ENCODE peak calls at places on chromosomes 11 and 22, in six cellular contexts. H is K562, C is HepG2, W is GM12878, K is upper lobe of left lung, J is A549. G is an unnamed sample.

GRCh38 chr11:95262994-95263764 is 32.2 kb upstream of the SESN3 start:
- ATAC-seq in H (no peak), C (no peak), W (peak; percentile 21), K (no peak), J (no peak), G (no peak)

GRCh38 chr11:106246495-106246894 is 169.0 kb downstream of the AASDHPPT start:
- ATAC-seq in H (no peak), C (no peak), W (no peak), K (no peak), J (no peak), G (no peak)

GRCh38 chr11:74397531-74398243 is 546 bp downstream of the PGM2L1 start:
- ATAC-seq in H (peak; percentile 57), C (peak; percentile 67), W (peak; percentile 44), K (peak; percentile 56), J (peak; percentile 77), G (no peak)

GRCh38 chr11:66670816-66671215 is 6.9 kb downstream of the RBM4B start:
- ATAC-seq in H (peak; percentile 10), C (no peak), W (no peak), K (no peak), J (no peak), G (no peak)

GRCh38 chr11:63589000-63589399 is 25.2 kb downstream of the PLAAT3 start:
- ATAC-seq in H (no peak), C (no peak), W (no peak), K (no peak), J (no peak), G (no peak)

GRCh38 chr11:13761250-13761649 is 92.8 kb downstream of the FAR1 start:
- ATAC-seq in H (no peak), C (no peak), W (no peak), K (no peak), J (no peak), G (no peak)

GRCh38 chr11:134686418-134686817 is 274.4 kb upstream of the B3GAT1 start:
- ATAC-seq in H (no peak), C (no peak), W (no peak), K (no peak), J (no peak), G (no peak)

GRCh38 chr22:39819429-39819828 is 74.1 kb downstream of the ENTHD1 start:
- ATAC-seq in H (no peak), C (no peak), W (peak; percentile 66), K (no peak), J (no peak), G (no peak)

GRCh38 chr22:24975813-24976341 is 23.4 kb downstream of the KIAA1671 start:
- ATAC-seq in H (no peak), C (no peak), W (no peak), K (no peak), J (no peak), G (peak; percentile 65)

GRCh38 chr11:64583296-64584262 is 7.4 kb upstream of the SLC22A12 start:
- ATAC-seq in H (peak; percentile 86), C (peak; percentile 25), W (no peak), K (no peak), J (peak; percentile 27), G (no peak)

GRCh38 chr11:111788464-111788863 is 22.3 kb upstream of the PPP2R1B start:
- ATAC-seq in H (no peak), C (no peak), W (no peak), K (no peak), J (no peak), G (no peak)

GRCh38 chr11:112511271-112511670 is 250.6 kb upstream of the PLET1 start:
- ATAC-seq in H (no peak), C (no peak), W (no peak), K (no peak), J (no peak), G (no peak)

GRCh38 chr22:37485006-37485713 is 1.0 kb downstream of the MFNG start:
- ATAC-seq in H (no peak), C (no peak), W (peak; percentile 60), K (peak; percentile 41), J (no peak), G (no peak)

GRCh38 chr22:28346308-28346707 is 333.3 kb downstream of the TTC28 start:
- ATAC-seq in H (no peak), C (no peak), W (no peak), K (no peak), J (no peak), G (no peak)

GRCh38 chr11:128929468-128929867 is 13.2 kb downstream of the TP53AIP1 start:
- ATAC-seq in H (no peak), C (no peak), W (peak; percentile 62), K (no peak), J (no peak), G (no peak)

GRCh38 chr11:12745787-12746186 is 71.6 kb downstream of the TEAD1 start:
- ATAC-seq in H (no peak), C (no peak), W (no peak), K (no peak), J (no peak), G (no peak)

GRCh38 chr11:29527391-29527936 is 489.4 kb downstream of the KCNA4 start:
- ATAC-seq in H (no peak), C (peak; percentile 73), W (peak; percentile 97), K (peak; percentile 49), J (peak; percentile 93), G (no peak)

GRCh38 chr11:117328414-117329010 is 858 bp downstream of the CEP164 start:
- ATAC-seq in H (peak; percentile 69), C (peak; percentile 64), W (peak; percentile 39), K (peak; percentile 56), J (peak; percentile 30), G (peak; percentile 48)

GRCh38 chr22:22935056-22935545 is 47.5 kb downstream of the IGLL5 start:
- ATAC-seq in H (peak; percentile 1), C (no peak), W (peak; percentile 46), K (no peak), J (no peak), G (no peak)

GRCh38 chr22:38309614-38310517 is 7.4 kb downstream of the CSNK1E start:
- ATAC-seq in H (no peak), C (peak; percentile 89), W (no peak), K (no peak), J (no peak), G (peak; percentile 46)

GRCh38 chr11:8913961-8914660 is 3.1 kb downstream of the AKIP1 start:
- ATAC-seq in H (peak; percentile 16), C (no peak), W (peak; percentile 50), K (no peak), J (no peak), G (no peak)

GRCh38 chr22:38016182-38017078 is 32.1 kb upstream of the SOX10 start:
- ATAC-seq in H (peak; percentile 41), C (no peak), W (no peak), K (no peak), J (no peak), G (no peak)

GRCh38 chr11:17695454-17696441 is 23.6 kb upstream of the MYOD1 start:
- ATAC-seq in H (peak; percentile 24), C (no peak), W (no peak), K (no peak), J (no peak), G (no peak)

GRCh38 chr11:128896356-128896755 is 5.2 kb downstream of the KCNJ5 start:
- ATAC-seq in H (no peak), C (no peak), W (no peak), K (no peak), J (no peak), G (no peak)

GRCh38 chr11:111797145-111797581 is 31.0 kb upstream of the PPP2R1B start:
- ATAC-seq in H (peak; percentile 80), C (no peak), W (peak; percentile 78), K (no peak), J (no peak), G (no peak)

GRCh38 chr11:134864233-134864967 is 452.4 kb upstream of the B3GAT1 start:
- ATAC-seq in H (no peak), C (no peak), W (no peak), K (peak; percentile 7), J (no peak), G (no peak)

GRCh38 chr22:44811141-44811540 is 58.8 kb downstream of the ARHGAP8 start:
- ATAC-seq in H (no peak), C (no peak), W (no peak), K (no peak), J (no peak), G (no peak)

GRCh38 chr11:92941676-92942571 is 27.5 kb upstream of the MTNR1B start:
- ATAC-seq in H (peak; percentile 70), C (peak; percentile 72), W (peak; percentile 80), K (no peak), J (no peak), G (no peak)

GRCh38 chr11:46553746-46554204 is 40.0 kb downstream of the AMBRA1 start:
- ATAC-seq in H (peak; percentile 5), C (peak; percentile 18), W (peak; percentile 17), K (peak; percentile 16), J (peak; percentile 66), G (peak; percentile 26)

GRCh38 chr22:49903322-49904039 is 14.8 kb downstream of the ALG12 start:
- ATAC-seq in H (no peak), C (no peak), W (no peak), K (peak; percentile 24), J (no peak), G (no peak)

DNA sequence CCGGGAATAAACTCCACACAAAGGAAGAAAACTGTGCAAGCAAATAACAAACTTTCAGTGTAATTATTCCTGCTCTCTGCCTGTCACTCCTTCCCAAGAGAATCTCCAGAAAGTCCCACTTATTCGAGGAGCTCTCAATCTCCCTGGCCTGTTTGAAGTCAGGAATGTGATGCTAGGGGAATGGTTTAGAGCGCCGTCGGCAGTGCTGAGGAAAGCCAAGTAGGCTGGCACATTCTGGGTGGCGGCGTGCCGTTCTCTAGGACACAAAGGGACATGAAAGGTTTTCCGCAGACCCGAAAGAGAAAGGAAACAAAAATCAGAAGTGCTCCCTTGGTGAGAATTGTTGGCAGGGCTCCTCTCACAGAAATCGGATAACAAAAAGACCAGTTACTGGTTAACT is 81.9 kb downstream of the RCN1 start:
- ATAC-seq in H (no peak), C (no peak), W (no peak), K (no peak), J (no peak), G (no peak)
- H3K4me3 ChIP-seq in H (no peak overlapping the region), C (no peak overlapping the region), W (no peak overlapping the region), K (peak overlapping the region; percentile 16), J (no peak overlapping the region), G (no peak overlapping the region)

GRCh38 chr11:1486054-1486825 is at the start of gene MOB2:
- ATAC-seq in H (peak; percentile 30), C (no peak), W (peak; percentile 77), K (peak; percentile 47), J (no peak), G (peak; percentile 30)
- TF ChIP-seq EP300 in H (no peak), C (no peak), W (no peak), K (no peak), J (no peak), G (no peak)

GRCh38 chr22:36329217-36330078 is 58.3 kb downstream of the MYH9 start:
- ATAC-seq in H (peak; percentile 79), C (peak; percentile 17), W (peak; percentile 4), K (peak; percentile 24), J (peak; percentile 41), G (peak; percentile 57)
- H3K4me3 ChIP-seq in H (no peak overlapping the region), C (no peak overlapping the region), W (peak overlapping the region; percentile 33), K (no peak overlapping the region), J (no peak overlapping the region), G (no peak overlapping the region)

DNA sequence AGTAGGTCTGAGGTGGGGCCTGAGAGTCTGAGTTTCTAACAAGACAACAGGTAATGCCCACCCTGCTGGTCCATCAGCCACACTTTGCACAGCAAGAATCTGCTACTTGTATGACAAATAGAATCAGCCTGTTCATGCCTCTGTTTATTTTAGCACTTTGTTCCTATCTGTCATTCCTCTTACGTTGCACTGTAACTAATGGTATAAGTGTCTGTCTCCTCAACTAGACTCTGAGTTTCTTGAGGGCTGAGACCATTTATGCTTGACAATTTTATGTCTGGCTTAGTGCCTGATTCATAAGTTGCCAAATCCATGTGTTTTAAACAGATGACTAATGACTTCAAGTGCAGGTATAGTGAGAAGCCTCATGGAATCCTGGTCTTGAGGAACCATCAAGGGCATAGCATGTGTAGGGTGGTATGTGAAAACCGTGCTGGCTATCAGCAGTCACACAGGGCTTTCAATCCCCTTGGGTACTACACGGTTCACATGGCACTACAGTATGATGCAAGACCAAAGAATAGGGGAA is 209.7 kb downstream of the C11orf91 start:
- ATAC-seq in H (no peak), C (no peak), W (no peak), K (no peak), J (no peak), G (no peak)
- TF ChIP-seq EP300 in H (no peak), C (no peak), W (no peak), K (no peak), J (no peak), G (no peak)